ENCODE peak calls at places on chromosomes 2 and 18, in seven cellular contexts. N is IMR-90, P is H9, M is neuronal stem cell, Q is H1, L is mesenchymal stem cell, Y is trophoblast cell. K is an unnamed sample.

GRCh38 chr18:9506046-9506792 is 30.9 kb downstream of the RALBP1 start:
- DNase-seq in Q (no peak), M (no peak), N (peak), P (no peak), Y (no peak), L (no peak), K (peak)

GRCh38 chr2:72051971-72052505 is 95.6 kb downstream of the CYP26B1 start:
- DNase-seq in P (no peak), N (no peak), M (no peak), Q (no peak), Y (no peak), L (no peak), K (no peak)

GRCh38 chr2:211328126-211328525 is 771.7 kb downstream of the CPS1 start:
- DNase-seq in M (no peak), P (no peak), Q (no peak), L (no peak), Y (no peak), N (no peak), K (no peak)

GRCh38 chr2:53403836-53404413 is 363.7 kb upstream of the CHAC2 start:
- DNase-seq in P (no peak), M (no peak), Y (peak), Q (no peak), L (peak), N (peak), K (no peak)

GRCh38 chr18:74040459-74041332 is 106.9 kb downstream of the FBXO15 start:
- DNase-seq in P (peak), Y (peak), L (peak), Q (no peak), M (peak), N (peak), K (peak)

GRCh38 chr2:165587335-165587938 is 117.9 kb downstream of the CSRNP3 start:
- DNase-seq in Y (no peak), N (no peak), M (no peak), Q (no peak), P (no peak), L (peak), K (no peak)

GRCh38 chr18:48990497-48991298 is 39.9 kb upstream of the SMAD7 start:
- DNase-seq in Q (no peak), M (no peak), N (peak), L (peak), P (peak), Y (peak), K (peak)

GRCh38 chr2:44951124-44951523 is 9.6 kb downstream of the SIX3 start:
- DNase-seq in Y (no peak), Q (no peak), L (no peak), M (no peak), P (no peak), N (no peak), K (no peak)

GRCh38 chr2:154697422-154698237 is 865 bp upstream of the KCNJ3 start:
- DNase-seq in M (peak), Q (no peak), P (peak), L (no peak), Y (no peak), N (no peak), K (peak)

GRCh38 chr18:36158261-36158867 is 28.7 kb downstream of the ELP2 start:
- DNase-seq in Q (no peak), P (no peak), Y (no peak), L (peak), N (peak), M (no peak), K (no peak)

GRCh38 chr2:239747771-239748170 is 277.4 kb downstream of the NDUFA10 start:
- DNase-seq in P (no peak), Q (no peak), L (no peak), N (no peak), M (no peak), Y (no peak), K (no peak)

GRCh38 chr2:231514951-231515297 is 15.3 kb downstream of the NMUR1 start:
- DNase-seq in L (no peak), N (no peak), P (no peak), Y (no peak), M (no peak), Q (no peak), K (no peak)

GRCh38 chr2:120520929-120521912 is 175.3 kb downstream of the INHBB start:
- DNase-seq in Q (no peak), Y (peak), L (no peak), P (peak), N (peak), M (peak), K (peak)

GRCh38 chr2:29053223-29053622 is 21.1 kb downstream of the PCARE start:
- DNase-seq in P (peak), L (no peak), N (peak), M (no peak), Y (peak), Q (no peak), K (peak)

GRCh38 chr2:41966431-41966893 is 81.4 kb upstream of the PKDCC start:
- DNase-seq in L (peak), N (peak), Y (peak), P (no peak), Q (no peak), M (no peak), K (no peak)

GRCh38 chr2:105421053-105421452 is 22.2 kb upstream of the FHL2 start:
- DNase-seq in N (no peak), L (no peak), P (no peak), Y (no peak), M (no peak), Q (no peak), K (no peak)

GRCh38 chr2:201452058-201452736 is 657 bp downstream of the STRADB start:
- DNase-seq in L (peak), N (no peak), Q (no peak), Y (no peak), P (no peak), M (no peak), K (no peak)

GRCh38 chr2:201452856-201453643 is 1.5 kb downstream of the STRADB start:
- DNase-seq in Q (no peak), M (no peak), L (no peak), Y (no peak), N (no peak), P (no peak), K (no peak)

GRCh38 chr2:201450910-201451329 is 338 bp downstream of the TRAK2 start:
- DNase-seq in L (no peak), Q (no peak), P (no peak), N (peak), Y (no peak), M (no peak), K (no peak)

GRCh38 chr2:201448701-201449100 is 2.6 kb downstream of the TRAK2 start:
- DNase-seq in N (no peak), Y (peak), M (no peak), P (no peak), L (no peak), Q (no peak), K (no peak)

DNA sequence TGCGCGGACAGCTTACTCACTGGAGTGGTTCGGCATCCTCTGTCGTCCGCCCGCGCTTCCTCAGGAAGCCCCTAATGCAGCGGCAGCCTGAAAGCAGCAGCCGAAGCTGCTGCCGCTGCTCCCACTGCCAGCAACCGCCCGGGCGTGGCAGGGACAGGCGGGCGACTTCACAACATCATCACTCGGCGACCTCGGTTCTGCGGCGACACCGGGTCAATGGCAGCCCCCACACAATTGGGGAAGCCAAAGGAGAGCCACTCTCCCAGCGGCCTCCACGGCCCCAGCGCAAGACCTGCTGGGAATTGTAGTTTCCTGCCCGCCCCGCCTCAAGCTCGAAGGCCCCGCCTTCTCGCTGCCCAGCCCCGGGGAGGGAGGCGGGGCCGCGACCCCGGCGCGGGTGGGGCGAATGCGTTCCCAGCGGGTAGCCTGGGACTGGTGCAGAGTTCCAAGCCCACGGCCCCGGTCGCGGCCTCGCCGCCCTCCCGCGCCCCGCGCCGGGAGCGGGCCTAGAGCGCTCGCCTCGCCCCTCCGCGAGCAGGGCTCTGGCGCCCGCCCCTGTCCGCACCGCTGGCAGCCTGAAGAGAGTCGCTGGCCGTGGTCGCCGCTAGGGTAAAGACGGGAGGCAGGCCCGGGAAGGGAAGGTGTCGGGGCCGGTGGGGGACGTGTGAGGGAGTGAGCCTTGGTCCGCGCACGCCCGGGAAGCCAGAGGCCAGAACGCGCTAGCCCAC is at the start of the genes STRADB and TRAK2:
- DNase-seq in Q (peak), P (peak), L (peak), N (peak), Y (peak), M (peak), K (peak)
- H3K4ac ChIP-seq in Q (no peak), P (no peak), L (peak), N (peak), Y (peak), M (no peak), K (no peak)

GRCh38 chr2:160054984-160055725 is 7.3 kb downstream of the PLA2R1 start:
- DNase-seq in N (no peak), Y (no peak), L (no peak), Q (peak), M (no peak), P (peak), K (peak)

GRCh38 chr2:160050147-160050546 is 12.3 kb downstream of the PLA2R1 start:
- DNase-seq in Q (no peak), M (no peak), P (no peak), N (no peak), Y (no peak), L (no peak), K (no peak)

GRCh38 chr2:160051374-160051800 is 11.0 kb downstream of the PLA2R1 start:
- DNase-seq in N (no peak), L (no peak), M (no peak), Y (no peak), P (no peak), Q (no peak), K (no peak)

GRCh38 chr2:160053946-160054345 is 8.5 kb downstream of the PLA2R1 start:
- DNase-seq in N (no peak), P (no peak), M (no peak), Q (no peak), Y (no peak), L (no peak), K (no peak)

DNA sequence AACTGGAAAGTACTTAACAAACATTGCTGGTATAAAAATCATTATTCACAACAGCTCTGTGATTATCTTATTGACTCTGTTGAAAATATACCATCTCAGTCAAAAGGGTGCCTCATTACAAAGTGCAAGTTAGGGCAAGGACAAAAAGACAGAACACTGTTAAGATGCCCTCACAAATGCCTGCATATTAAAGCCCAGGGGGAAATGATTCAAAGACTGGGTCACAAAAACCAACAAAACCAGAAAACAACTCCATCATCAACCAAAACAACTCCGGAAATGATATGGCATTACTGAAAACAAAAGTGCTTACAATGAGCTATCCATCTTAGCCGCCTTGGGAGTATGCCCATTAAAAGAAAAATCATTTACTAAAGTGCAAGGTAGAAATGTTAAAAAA is 9.9 kb downstream of the PLA2R1 start:
- DNase-seq in N (no peak), L (no peak), M (no peak), Y (no peak), P (no peak), Q (no peak), K (no peak)
- H3K4me2 ChIP-seq in N (no peak), L (no peak), M (no peak), Y (no peak), P (no peak), Q (no peak), K (no peak)

GRCh38 chr18:25726278-25726677 is 364.1 kb downstream of the SS18 start:
- DNase-seq in M (no peak), Y (no peak), L (peak), Q (no peak), P (no peak), N (peak), K (peak)
- H3K4ac ChIP-seq in M (no peak), Y (no peak), L (no peak), Q (no peak), P (no peak), N (no peak), K (peak)

DNA sequence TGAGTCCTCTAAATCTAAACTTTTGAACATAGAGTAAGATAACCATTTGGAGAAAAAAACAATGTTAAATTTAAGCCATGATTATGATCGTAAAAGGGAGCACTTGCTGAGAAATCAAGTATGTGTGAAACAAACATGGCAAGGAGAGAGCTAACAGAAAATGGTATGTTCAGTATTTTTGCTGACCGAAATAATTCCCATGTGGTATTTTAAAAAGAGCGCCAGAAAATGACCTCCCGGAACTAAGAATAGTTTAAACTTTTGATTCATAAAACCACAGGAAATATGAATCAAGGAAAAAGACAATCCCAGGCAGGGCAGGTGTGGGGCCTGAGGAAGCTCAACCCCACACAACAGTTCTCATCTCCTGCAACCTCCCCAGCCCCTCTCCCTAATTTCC is 74.2 kb downstream of the DOCK10 start:
- DNase-seq in Y (no peak), M (no peak), L (no peak), N (no peak), Q (no peak), P (no peak), K (no peak)
- H3K4me2 ChIP-seq in Y (no peak), M (no peak), L (no peak), N (no peak), Q (no peak), P (no peak), K (no peak)

DNA sequence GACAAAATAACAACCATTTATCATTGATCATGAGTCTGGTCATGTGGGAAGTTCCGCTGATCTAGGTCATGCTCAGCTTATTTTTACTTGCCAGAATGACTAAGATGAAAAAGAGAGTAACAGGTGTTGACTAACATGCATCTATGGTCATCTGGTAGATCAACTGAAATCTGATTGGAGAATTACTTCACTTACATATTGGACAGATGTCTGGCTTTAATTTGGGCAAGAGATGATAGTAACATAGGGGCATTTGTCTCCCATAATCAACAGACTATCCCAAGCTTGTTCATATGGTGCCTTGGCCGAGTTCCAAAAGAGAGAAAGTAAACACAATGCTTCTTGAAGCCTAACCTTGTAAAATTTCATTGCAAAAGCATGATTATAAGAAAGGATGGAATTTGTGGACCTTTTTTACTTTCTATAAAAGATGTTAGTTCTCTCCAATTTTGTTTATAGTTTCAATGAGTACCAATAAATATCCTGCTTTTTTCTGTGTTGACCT is 503.7 kb downstream of the ADCYAP1 start:
- DNase-seq in P (no peak), Q (no peak), L (no peak), N (no peak), M (no peak), Y (no peak), K (no peak)
- H3K4ac ChIP-seq in P (no peak), Q (no peak), L (no peak), N (no peak), M (no peak), Y (no peak), K (no peak)

GRCh38 chr2:173496746-173497145 is 142.1 kb downstream of the CDCA7 start:
- DNase-seq in N (peak), L (peak), P (no peak), Y (no peak), M (no peak), Q (no peak), K (no peak)
- H3K4me2 ChIP-seq in N (peak), L (peak), P (no peak), Y (no peak), M (no peak), Q (no peak), K (no peak)

GRCh38 chr2:177430425-177430824 is 37.9 kb downstream of the AGPS start:
- DNase-seq in Q (no peak), M (no peak), Y (no peak), N (peak), L (no peak), P (no peak), K (no peak)

GRCh38 chr2:177429688-177430325 is 37.2 kb downstream of the AGPS start:
- DNase-seq in P (no peak), N (peak), M (no peak), Y (no peak), Q (no peak), L (peak), K (peak)

GRCh38 chr2:177432703-177433102 is 40.1 kb downstream of the AGPS start:
- DNase-seq in Y (no peak), N (no peak), P (no peak), Q (no peak), L (no peak), M (no peak), K (no peak)

GRCh38 chr2:177433402-177433801 is 40.8 kb downstream of the AGPS start:
- DNase-seq in P (no peak), M (no peak), Y (no peak), Q (no peak), L (peak), N (no peak), K (no peak)

GRCh38 chr2:177434475-177434874 is 41.9 kb downstream of the AGPS start:
- DNase-seq in M (no peak), Q (no peak), L (no peak), N (no peak), P (no peak), Y (no peak), K (no peak)
- H3K4ac ChIP-seq in M (no peak), Q (no peak), L (no peak), N (no peak), P (no peak), Y (no peak), K (no peak)

GRCh38 chr2:46390036-46390435 is 89.3 kb upstream of the TMEM247 start:
- DNase-seq in N (no peak), M (no peak), P (no peak), L (no peak), Q (no peak), Y (peak), K (no peak)

GRCh38 chr2:46387886-46388515 is 90.8 kb downstream of the EPAS1 start:
- DNase-seq in P (peak), M (no peak), L (no peak), Y (no peak), N (no peak), Q (no peak), K (no peak)

GRCh38 chr2:46387292-46387691 is 90.1 kb downstream of the EPAS1 start:
- DNase-seq in Y (no peak), N (no peak), L (no peak), P (no peak), Q (no peak), M (no peak), K (no peak)

GRCh38 chr2:46389417-46389916 is 89.9 kb upstream of the TMEM247 start:
- DNase-seq in Y (peak), M (no peak), P (peak), Q (no peak), N (peak), L (peak), K (no peak)

DNA sequence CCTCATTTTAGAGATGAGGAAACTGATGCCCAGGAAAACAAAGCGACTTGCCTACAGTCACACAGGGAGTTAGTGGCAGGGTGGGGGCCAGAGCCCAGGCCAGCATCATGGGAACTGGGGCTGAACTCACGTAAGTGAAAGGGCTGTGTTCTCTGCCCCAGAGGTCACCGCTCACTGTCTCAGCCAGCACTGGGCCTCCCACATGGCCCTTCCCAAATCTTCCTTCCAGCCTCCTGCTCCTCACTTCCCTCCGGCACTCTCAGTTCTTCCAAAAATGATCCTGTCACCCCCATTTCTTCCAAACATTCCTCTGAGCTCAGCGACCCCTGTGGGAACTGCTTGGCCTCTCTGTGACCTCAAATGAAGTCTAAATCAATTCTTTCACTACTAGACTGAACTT is 90.5 kb upstream of the TMEM247 start:
- DNase-seq in P (peak), N (no peak), Q (no peak), Y (peak), L (no peak), M (no peak), K (no peak)
- H3K4me2 ChIP-seq in P (no peak), N (no peak), Q (no peak), Y (no peak), L (no peak), M (no peak), K (no peak)

GRCh38 chr2:156339110-156339847 is 6.8 kb upstream of the NR4A2 start:
- DNase-seq in Q (no peak), L (no peak), Y (no peak), M (no peak), P (no peak), N (no peak), K (no peak)

GRCh38 chr2:156340377-156340776 is 7.9 kb upstream of the NR4A2 start:
- DNase-seq in Q (no peak), N (no peak), Y (no peak), L (no peak), P (no peak), M (no peak), K (no peak)

GRCh38 chr2:156340818-156341481 is 8.4 kb upstream of the NR4A2 start:
- DNase-seq in Y (no peak), Q (no peak), L (peak), M (peak), N (peak), P (no peak), K (peak)

GRCh38 chr2:156338578-156338977 is 6.1 kb upstream of the NR4A2 start:
- DNase-seq in Y (no peak), N (no peak), M (no peak), P (no peak), Q (no peak), L (no peak), K (no peak)

GRCh38 chr2:156339866-156340265 is 7.3 kb upstream of the NR4A2 start:
- DNase-seq in N (no peak), P (no peak), M (no peak), L (no peak), Y (no peak), Q (no peak), K (no peak)
- H3K4ac ChIP-seq in N (no peak), P (no peak), M (no peak), L (no peak), Y (no peak), Q (no peak), K (no peak)

GRCh38 chr2:226934546-226935243 is 98.8 kb downstream of the RHBDD1 start:
- DNase-seq in P (no peak), M (no peak), N (no peak), L (no peak), Y (no peak), Q (no peak), K (no peak)

DNA sequence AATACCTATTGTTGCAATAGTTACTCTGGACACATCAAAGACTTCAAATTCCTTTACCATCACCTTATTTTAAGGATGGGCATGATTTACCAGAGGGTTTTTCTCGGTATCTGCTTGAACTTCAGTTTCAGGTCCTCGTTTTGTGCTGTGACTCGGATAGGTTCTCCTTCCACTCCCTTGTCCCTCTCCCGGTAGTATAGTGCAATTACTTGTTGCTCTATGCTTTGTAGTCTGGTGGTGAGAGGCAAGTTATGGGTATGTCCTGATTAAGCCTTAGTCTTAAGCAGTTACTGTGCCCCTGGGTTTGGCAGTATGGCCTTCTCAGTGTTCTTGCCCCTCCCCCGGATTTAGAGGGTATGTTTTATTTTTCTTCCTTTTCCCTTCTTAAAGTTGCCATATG is 96.6 kb downstream of the RHBDD1 start:
- DNase-seq in Y (no peak), P (no peak), L (no peak), N (no peak), M (no peak), Q (no peak), K (no peak)
- H3K4me2 ChIP-seq in Y (no peak), P (no peak), L (no peak), N (no peak), M (no peak), Q (no peak), K (no peak)